ENCODE peak calls at places on chromosomes 16 and 17, in ten cellular contexts. One of them, this sample, is unnamed.

GRCh38 chr16:81237282-81237681 is 1.2 kb upstream of the BCO1 start:
- DNase-seq in uterus: peak; percentile 62
- DNase-seq in suprapubic skin: no peak
- DNase-seq in ascending aorta: no peak
- DNase-seq in endothelial cell of umbilical vein: no peak
- DNase-seq in cardiac muscle cell: no peak
- DNase-seq in transverse colon: peak; percentile 64
- DNase-seq in esophagus squamous epithelium: no peak
- DNase-seq in Karpas-422: no peak
- DNase-seq in CD4-positive, alpha-beta memory T cell: no peak
- DNase-seq in this sample: no peak

GRCh38 chr17:82866521-82867214 is 26.8 kb upstream of the ZNF750 start:
- DNase-seq in uterus: peak; percentile 57
- DNase-seq in suprapubic skin: peak; percentile 61
- DNase-seq in ascending aorta: no peak
- DNase-seq in endothelial cell of umbilical vein: peak; percentile 87
- DNase-seq in cardiac muscle cell: peak; percentile 77
- DNase-seq in transverse colon: no peak
- DNase-seq in esophagus squamous epithelium: no peak
- DNase-seq in Karpas-422: no peak
- DNase-seq in CD4-positive, alpha-beta memory T cell: no peak
- DNase-seq in this sample: no peak

GRCh38 chr16:66705790-66706505 is 9.4 kb upstream of the CMTM4 start:
- DNase-seq in uterus: peak; percentile 56
- DNase-seq in suprapubic skin: peak; percentile 53
- DNase-seq in ascending aorta: peak; percentile 24
- DNase-seq in endothelial cell of umbilical vein: peak; percentile 24
- DNase-seq in cardiac muscle cell: peak; percentile 58
- DNase-seq in transverse colon: peak; percentile 80
- DNase-seq in esophagus squamous epithelium: no peak
- DNase-seq in Karpas-422: no peak
- DNase-seq in CD4-positive, alpha-beta memory T cell: no peak
- DNase-seq in this sample: peak; percentile 72

GRCh38 chr16:87580855-87581261 is 21.4 kb upstream of the JPH3 start:
- DNase-seq in uterus: no peak
- DNase-seq in suprapubic skin: no peak
- DNase-seq in ascending aorta: no peak
- DNase-seq in endothelial cell of umbilical vein: no peak
- DNase-seq in cardiac muscle cell: peak; percentile 78
- DNase-seq in transverse colon: no peak
- DNase-seq in esophagus squamous epithelium: no peak
- DNase-seq in Karpas-422: no peak
- DNase-seq in CD4-positive, alpha-beta memory T cell: no peak
- DNase-seq in this sample: no peak

GRCh38 chr16:31033709-31034492 is 543 bp downstream of the STX4 start:
- DNase-seq in uterus: peak; percentile 89
- DNase-seq in suprapubic skin: peak; percentile 95
- DNase-seq in ascending aorta: peak; percentile 65
- DNase-seq in endothelial cell of umbilical vein: peak; percentile 82
- DNase-seq in cardiac muscle cell: peak; percentile 83
- DNase-seq in transverse colon: peak; percentile 94
- DNase-seq in esophagus squamous epithelium: peak; percentile 24
- DNase-seq in Karpas-422: peak; percentile 91
- DNase-seq in CD4-positive, alpha-beta memory T cell: peak; percentile 86
- DNase-seq in this sample: peak; percentile 91

GRCh38 chr16:81523387-81524115 is 78.9 kb downstream of the CMIP start:
- DNase-seq in uterus: peak; percentile 44
- DNase-seq in suprapubic skin: peak; percentile 87
- DNase-seq in ascending aorta: no peak
- DNase-seq in endothelial cell of umbilical vein: no peak
- DNase-seq in cardiac muscle cell: peak; percentile 70
- DNase-seq in transverse colon: no peak
- DNase-seq in esophagus squamous epithelium: no peak
- DNase-seq in Karpas-422: no peak
- DNase-seq in CD4-positive, alpha-beta memory T cell: no peak
- DNase-seq in this sample: no peak

GRCh38 chr17:27596571-27597187 is 34.3 kb upstream of the LGALS9 start:
- DNase-seq in uterus: no peak
- DNase-seq in suprapubic skin: no peak
- DNase-seq in ascending aorta: no peak
- DNase-seq in endothelial cell of umbilical vein: no peak
- DNase-seq in cardiac muscle cell: peak; percentile 30
- DNase-seq in transverse colon: no peak
- DNase-seq in esophagus squamous epithelium: no peak
- DNase-seq in Karpas-422: no peak
- DNase-seq in CD4-positive, alpha-beta memory T cell: no peak
- DNase-seq in this sample: no peak

GRCh38 chr16:84839054-84839453 is 19.3 kb downstream of the CRISPLD2 start:
- DNase-seq in uterus: no peak
- DNase-seq in suprapubic skin: peak; percentile 61
- DNase-seq in ascending aorta: no peak
- DNase-seq in endothelial cell of umbilical vein: no peak
- DNase-seq in cardiac muscle cell: peak; percentile 81
- DNase-seq in transverse colon: no peak
- DNase-seq in esophagus squamous epithelium: no peak
- DNase-seq in Karpas-422: no peak
- DNase-seq in CD4-positive, alpha-beta memory T cell: no peak
- DNase-seq in this sample: no peak

GRCh38 chr17:75856062-75856681 is 1.0 kb upstream of the WBP2 start:
- DNase-seq in uterus: no peak
- DNase-seq in suprapubic skin: no peak
- DNase-seq in ascending aorta: no peak
- DNase-seq in endothelial cell of umbilical vein: peak; percentile 57
- DNase-seq in cardiac muscle cell: no peak
- DNase-seq in transverse colon: peak; percentile 51
- DNase-seq in esophagus squamous epithelium: no peak
- DNase-seq in Karpas-422: peak; percentile 82
- DNase-seq in CD4-positive, alpha-beta memory T cell: no peak
- DNase-seq in this sample: no peak

GRCh38 chr17:79629548-79630049 is 18.7 kb upstream of the RBFOX3 start:
- DNase-seq in uterus: no peak
- DNase-seq in suprapubic skin: no peak
- DNase-seq in ascending aorta: no peak
- DNase-seq in endothelial cell of umbilical vein: no peak
- DNase-seq in cardiac muscle cell: no peak
- DNase-seq in transverse colon: no peak
- DNase-seq in esophagus squamous epithelium: no peak
- DNase-seq in Karpas-422: no peak
- DNase-seq in CD4-positive, alpha-beta memory T cell: no peak
- DNase-seq in this sample: no peak

GRCh38 chr17:54968954-54969400 is 412 bp downstream of the STXBP4 start:
- DNase-seq in uterus: no peak
- DNase-seq in suprapubic skin: no peak
- DNase-seq in ascending aorta: no peak
- DNase-seq in endothelial cell of umbilical vein: no peak
- DNase-seq in cardiac muscle cell: peak; percentile 51
- DNase-seq in transverse colon: peak; percentile 28
- DNase-seq in esophagus squamous epithelium: no peak
- DNase-seq in Karpas-422: no peak
- DNase-seq in CD4-positive, alpha-beta memory T cell: no peak
- DNase-seq in this sample: no peak

GRCh38 chr17:68580236-68580903 is 20.8 kb downstream of the FAM20A start:
- DNase-seq in uterus: peak; percentile 48
- DNase-seq in suprapubic skin: peak; percentile 78
- DNase-seq in ascending aorta: no peak
- DNase-seq in endothelial cell of umbilical vein: no peak
- DNase-seq in cardiac muscle cell: peak; percentile 97
- DNase-seq in transverse colon: no peak
- DNase-seq in esophagus squamous epithelium: no peak
- DNase-seq in Karpas-422: no peak
- DNase-seq in CD4-positive, alpha-beta memory T cell: no peak
- DNase-seq in this sample: peak; percentile 84

GRCh38 chr16:8952281-8952751 is 11.4 kb downstream of the USP7 start:
- DNase-seq in uterus: no peak
- DNase-seq in suprapubic skin: no peak
- DNase-seq in ascending aorta: no peak
- DNase-seq in endothelial cell of umbilical vein: no peak
- DNase-seq in cardiac muscle cell: no peak
- DNase-seq in transverse colon: no peak
- DNase-seq in esophagus squamous epithelium: no peak
- DNase-seq in Karpas-422: no peak
- DNase-seq in CD4-positive, alpha-beta memory T cell: no peak
- DNase-seq in this sample: no peak

GRCh38 chr16:8955828-8956227 is 7.9 kb downstream of the USP7 start:
- DNase-seq in uterus: no peak
- DNase-seq in suprapubic skin: no peak
- DNase-seq in ascending aorta: no peak
- DNase-seq in endothelial cell of umbilical vein: no peak
- DNase-seq in cardiac muscle cell: no peak
- DNase-seq in transverse colon: no peak
- DNase-seq in esophagus squamous epithelium: no peak
- DNase-seq in Karpas-422: no peak
- DNase-seq in CD4-positive, alpha-beta memory T cell: no peak
- DNase-seq in this sample: no peak

GRCh38 chr16:8951447-8952280 is 12.0 kb downstream of the USP7 start:
- DNase-seq in uterus: no peak
- DNase-seq in suprapubic skin: no peak
- DNase-seq in ascending aorta: no peak
- DNase-seq in endothelial cell of umbilical vein: no peak
- DNase-seq in cardiac muscle cell: no peak
- DNase-seq in transverse colon: no peak
- DNase-seq in esophagus squamous epithelium: no peak
- DNase-seq in Karpas-422: peak; percentile 74
- DNase-seq in CD4-positive, alpha-beta memory T cell: no peak
- DNase-seq in this sample: no peak

GRCh38 chr16:8950580-8951077 is 13.1 kb downstream of the USP7 start:
- DNase-seq in uterus: no peak
- DNase-seq in suprapubic skin: no peak
- DNase-seq in ascending aorta: no peak
- DNase-seq in endothelial cell of umbilical vein: no peak
- DNase-seq in cardiac muscle cell: peak; percentile 80
- DNase-seq in transverse colon: no peak
- DNase-seq in esophagus squamous epithelium: no peak
- DNase-seq in Karpas-422: no peak
- DNase-seq in CD4-positive, alpha-beta memory T cell: no peak
- DNase-seq in this sample: no peak

DNA sequence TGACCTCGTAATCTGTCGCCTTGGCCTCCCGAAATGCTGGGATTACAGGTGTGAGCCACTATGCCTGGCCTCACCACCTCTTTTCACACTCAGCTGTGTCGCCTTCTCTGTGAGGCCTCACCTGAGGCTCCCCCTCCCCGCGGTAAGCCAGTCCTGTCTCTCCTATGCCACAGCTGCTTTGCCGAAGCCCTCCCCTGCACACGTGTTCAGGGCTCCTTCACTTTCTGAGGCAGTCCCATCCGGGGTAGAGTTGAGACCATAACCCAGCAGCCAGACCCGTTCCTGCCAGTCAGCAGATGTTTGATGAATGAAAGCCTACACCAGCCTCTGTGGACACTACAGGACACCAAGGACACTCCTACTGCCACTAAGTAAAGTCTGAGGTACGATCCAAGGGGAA is 10.6 kb downstream of the USP7 start:
- DNase-seq in uterus: no peak
- DNase-seq in suprapubic skin: no peak
- DNase-seq in ascending aorta: no peak
- DNase-seq in endothelial cell of umbilical vein: no peak
- DNase-seq in cardiac muscle cell: no peak
- DNase-seq in transverse colon: no peak
- DNase-seq in esophagus squamous epithelium: no peak
- DNase-seq in Karpas-422: no peak
- DNase-seq in CD4-positive, alpha-beta memory T cell: no peak
- DNase-seq in this sample: no peak
- H3K4me1 ChIP-seq in uterus: peaks cover 25% of the 10 kb centered on the region
- H3K4me1 ChIP-seq in suprapubic skin: peaks cover 74% of the 10 kb centered on the region
- H3K4me1 ChIP-seq in ascending aorta: peaks cover 5% of the 10 kb centered on the region
- H3K4me1 ChIP-seq in endothelial cell of umbilical vein: peaks cover 5% of the 10 kb centered on the region
- H3K4me1 ChIP-seq in cardiac muscle cell: peaks cover 43% of the 10 kb centered on the region
- H3K4me1 ChIP-seq in transverse colon: peaks cover 91% of the 10 kb centered on the region
- H3K4me1 ChIP-seq in esophagus squamous epithelium: peaks cover 80% of the 10 kb centered on the region
- H3K4me1 ChIP-seq in Karpas-422: peaks cover 77% of the 10 kb centered on the region
- H3K4me1 ChIP-seq in CD4-positive, alpha-beta memory T cell: peaks cover 95% of the 10 kb centered on the region
- H3K4me1 ChIP-seq in this sample: peaks cover 53% of the 10 kb centered on the region

DNA sequence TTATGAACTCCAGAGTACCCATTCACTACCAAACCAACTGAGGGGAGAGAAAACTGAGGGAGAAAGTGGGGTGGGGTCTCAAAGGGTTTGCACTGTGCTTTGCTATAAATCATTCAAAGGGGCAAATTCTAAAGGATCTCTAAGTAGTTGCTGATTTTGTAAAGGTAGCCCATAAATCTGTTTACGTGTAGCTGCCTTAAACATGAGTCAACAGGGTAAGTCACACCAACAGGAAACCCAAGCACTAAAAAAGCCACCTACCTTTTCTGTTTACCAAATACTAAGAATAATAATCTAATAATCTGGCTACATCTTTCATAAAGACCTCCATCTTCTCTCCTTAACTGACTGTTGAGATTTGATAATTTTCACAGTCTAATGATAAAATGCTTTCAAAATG is 8.4 kb upstream of the HSBP1 start:
- DNase-seq in uterus: no peak
- DNase-seq in suprapubic skin: no peak
- DNase-seq in ascending aorta: no peak
- DNase-seq in endothelial cell of umbilical vein: no peak
- DNase-seq in cardiac muscle cell: no peak
- DNase-seq in transverse colon: no peak
- DNase-seq in esophagus squamous epithelium: no peak
- DNase-seq in Karpas-422: no peak
- DNase-seq in CD4-positive, alpha-beta memory T cell: no peak
- DNase-seq in this sample: no peak
- H3K27ac ChIP-seq in uterus: no peak overlapping the region
- H3K27ac ChIP-seq in suprapubic skin: no peak overlapping the region
- H3K27ac ChIP-seq in ascending aorta: no peak overlapping the region
- H3K27ac ChIP-seq in endothelial cell of umbilical vein: no peak overlapping the region
- H3K27ac ChIP-seq in cardiac muscle cell: no peak overlapping the region
- H3K27ac ChIP-seq in transverse colon: no peak overlapping the region
- H3K27ac ChIP-seq in esophagus squamous epithelium: no peak overlapping the region
- H3K27ac ChIP-seq in Karpas-422: no peak overlapping the region
- H3K27ac ChIP-seq in CD4-positive, alpha-beta memory T cell: no peak overlapping the region
- H3K27ac ChIP-seq in this sample: no peak overlapping the region

GRCh38 chr16:48131201-48131600 is 24.6 kb downstream of the ABCC12 start:
- DNase-seq in uterus: no peak
- DNase-seq in suprapubic skin: no peak
- DNase-seq in ascending aorta: no peak
- DNase-seq in endothelial cell of umbilical vein: no peak
- DNase-seq in cardiac muscle cell: no peak
- DNase-seq in transverse colon: no peak
- DNase-seq in esophagus squamous epithelium: no peak
- DNase-seq in Karpas-422: no peak
- DNase-seq in CD4-positive, alpha-beta memory T cell: no peak
- DNase-seq in this sample: no peak
- H3K4me3 ChIP-seq in uterus: no peak overlapping the region
- H3K4me3 ChIP-seq in suprapubic skin: no peak overlapping the region
- H3K4me3 ChIP-seq in ascending aorta: no peak overlapping the region
- H3K4me3 ChIP-seq in endothelial cell of umbilical vein: no peak overlapping the region
- H3K4me3 ChIP-seq in cardiac muscle cell: no peak overlapping the region
- H3K4me3 ChIP-seq in transverse colon: no peak overlapping the region
- H3K4me3 ChIP-seq in esophagus squamous epithelium: no peak overlapping the region
- H3K4me3 ChIP-seq in Karpas-422: no peak overlapping the region
- H3K4me3 ChIP-seq in CD4-positive, alpha-beta memory T cell: no peak overlapping the region
- H3K4me3 ChIP-seq in this sample: no peak overlapping the region

DNA sequence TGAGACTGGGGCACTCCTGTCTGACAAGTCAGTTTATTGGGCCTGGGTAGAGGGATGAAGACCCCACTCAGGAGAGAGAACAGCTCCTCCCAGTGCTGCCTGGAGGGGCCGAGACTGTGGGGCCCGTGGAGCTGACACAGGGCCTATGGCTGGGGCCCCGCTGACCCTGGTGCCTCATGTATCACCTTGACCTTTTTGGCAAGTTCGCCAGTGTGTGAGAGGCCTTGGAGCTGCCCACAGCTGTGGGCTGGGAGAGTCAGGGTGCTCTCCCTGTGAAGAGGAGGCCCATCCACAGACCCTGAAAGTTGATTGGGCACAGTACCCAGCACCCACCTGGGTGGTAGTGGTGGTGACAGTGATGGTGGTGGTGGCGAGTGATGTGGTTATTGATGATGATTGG is 28.9 kb downstream of the BAHCC1 start:
- DNase-seq in uterus: no peak
- DNase-seq in suprapubic skin: no peak
- DNase-seq in ascending aorta: no peak
- DNase-seq in endothelial cell of umbilical vein: no peak
- DNase-seq in cardiac muscle cell: no peak
- DNase-seq in transverse colon: no peak
- DNase-seq in esophagus squamous epithelium: no peak
- DNase-seq in Karpas-422: no peak
- DNase-seq in CD4-positive, alpha-beta memory T cell: no peak
- DNase-seq in this sample: no peak
- H3K4me1 ChIP-seq in uterus: peaks cover 46% of the 10 kb centered on the region
- H3K4me1 ChIP-seq in suprapubic skin: peaks cover 71% of the 10 kb centered on the region
- H3K4me1 ChIP-seq in ascending aorta: peaks cover 61% of the 10 kb centered on the region
- H3K4me1 ChIP-seq in endothelial cell of umbilical vein: peaks cover 26% of the 10 kb centered on the region
- H3K4me1 ChIP-seq in cardiac muscle cell: peaks cover 12% of the 10 kb centered on the region
- H3K4me1 ChIP-seq in transverse colon: peaks cover 72% of the 10 kb centered on the region
- H3K4me1 ChIP-seq in esophagus squamous epithelium: peaks cover 75% of the 10 kb centered on the region
- H3K4me1 ChIP-seq in Karpas-422: no peaks in the 10 kb centered on the region
- H3K4me1 ChIP-seq in CD4-positive, alpha-beta memory T cell: peaks cover 20% of the 10 kb centered on the region
- H3K4me1 ChIP-seq in this sample: peaks cover 13% of the 10 kb centered on the region

This sample was measured in lung.